ENCODE peak calls at places on chromosomes 1 and 21, in five cellular contexts. A is breast epithelium, G is uterus, Y is heart right ventricle, R is body of pancreas. B is an unnamed sample.

GRCh38 chr1:11796036-11796828 is 9.5 kb downstream of the MTHFR start:
- DNase-seq in A (no peak), G (no peak), Y (peak; percentile 73), R (no peak), B (no peak)

GRCh38 chr1:111191496-111191895 is 8.9 kb downstream of the DENND2D start:
- DNase-seq in A (no peak), G (no peak), Y (no peak), R (no peak), B (no peak)

GRCh38 chr1:72170246-72170645 is 112.1 kb downstream of the NEGR1 start:
- DNase-seq in A (no peak), G (no peak), Y (no peak), R (no peak), B (no peak)

GRCh38 chr1:232968965-232969364 is 18.6 kb downstream of the NTPCR start:
- DNase-seq in A (peak; percentile 75), G (no peak), Y (peak; percentile 46), R (peak; percentile 66), B (peak; percentile 27)

GRCh38 chr1:174788981-174789380 is 210.8 kb upstream of the CACYBP start:
- DNase-seq in A (no peak), G (no peak), Y (no peak), R (no peak), B (no peak)

GRCh38 chr1:37257646-37258045 is 216.7 kb upstream of the ZC3H12A start:
- DNase-seq in A (no peak), G (no peak), Y (no peak), R (no peak), B (no peak)

GRCh38 chr1:215631489-215631888 is 64.4 kb downstream of the KCTD3 start:
- DNase-seq in A (peak; percentile 31), G (no peak), Y (no peak), R (peak; percentile 39), B (no peak)

GRCh38 chr1:218803351-218803997 is 370.2 kb upstream of the LYPLAL1 start:
- DNase-seq in A (no peak), G (no peak), Y (no peak), R (no peak), B (no peak)

GRCh38 chr1:204437796-204438570 is 26.4 kb upstream of the PPP1R15B start:
- DNase-seq in A (no peak), G (no peak), Y (no peak), R (no peak), B (no peak)

GRCh38 chr1:1124508-1124785 is 8.6 kb upstream of the C1orf159 start:
- DNase-seq in A (no peak), G (no peak), Y (no peak), R (no peak), B (no peak)

GRCh38 chr21:33939224-33939623 is 23.6 kb upstream of the ATP5PO start:
- DNase-seq in A (no peak), G (no peak), Y (no peak), R (no peak), B (no peak)

GRCh38 chr1:119139393-119139792 is 1.1 kb downstream of the WARS2 start:
- DNase-seq in A (no peak), G (no peak), Y (no peak), R (no peak), B (peak; percentile 40)

GRCh38 chr1:10549919-10550656 is 75.3 kb downstream of the PEX14 start:
- DNase-seq in A (no peak), G (no peak), Y (no peak), R (no peak), B (no peak)

GRCh38 chr21:45379901-45380330 is 25.0 kb upstream of the COL18A1 start:
- DNase-seq in A (no peak), G (no peak), Y (no peak), R (no peak), B (no peak)

GRCh38 chr1:29685387-29685786 is 449.1 kb downstream of the PTPRU start:
- DNase-seq in A (no peak), G (no peak), Y (no peak), R (no peak), B (no peak)

GRCh38 chr1:232382671-232383070 is 247.3 kb downstream of the SIPA1L2 start:
- DNase-seq in A (no peak), G (no peak), Y (no peak), R (no peak), B (no peak)

GRCh38 chr21:46038871-46039397 is 57.4 kb downstream of the COL6A1 start:
- DNase-seq in A (peak; percentile 61), G (peak; percentile 78), Y (peak; percentile 81), R (peak; percentile 41), B (no peak)

GRCh38 chr1:31013187-31013864 is 52.2 kb downstream of the PUM1 start:
- DNase-seq in A (no peak), G (no peak), Y (no peak), R (no peak), B (no peak)

GRCh38 chr21:31107151-31107785 is 69.0 kb upstream of the KRTAP19-8 start:
- DNase-seq in A (no peak), G (no peak), Y (no peak), R (no peak), B (no peak)

GRCh38 chr1:228174482-228175315 is 9.1 kb downstream of the IBA57 start:
- DNase-seq in A (no peak), G (no peak), Y (no peak), R (no peak), B (no peak)

GRCh38 chr1:118160825-118161224 is 24.2 kb downstream of the SPAG17 start:
- DNase-seq in A (no peak), G (no peak), Y (no peak), R (no peak), B (no peak)

GRCh38 chr1:82398357-82398756 is 597.6 kb downstream of the ADGRL2 start:
- DNase-seq in A (no peak), G (no peak), Y (no peak), R (no peak), B (no peak)

GRCh38 chr1:3762151-3762872 is 10.1 kb downstream of the CCDC27 start:
- DNase-seq in A (no peak), G (no peak), Y (no peak), R (no peak), B (no peak)

GRCh38 chr1:55427576-55427975 is 212.4 kb upstream of the USP24 start:
- DNase-seq in A (no peak), G (no peak), Y (no peak), R (no peak), B (no peak)

GRCh38 chr21:45110873-45111624 is 36.7 kb downstream of the ADARB1 start:
- DNase-seq in A (no peak), G (no peak), Y (no peak), R (no peak), B (no peak)

GRCh38 chr1:205091043-205091740 is 6.9 kb upstream of the TMEM81 start:
- DNase-seq in A (no peak), G (no peak), Y (no peak), R (no peak), B (no peak)

GRCh38 chr1:117783586-117784396 is 145.6 kb downstream of the GDAP2 start:
- DNase-seq in A (no peak), G (no peak), Y (no peak), R (no peak), B (no peak)

GRCh38 chr1:177928194-177928593 is 41.7 kb downstream of the SEC16B start:
- DNase-seq in A (no peak), G (no peak), Y (no peak), R (no peak), B (no peak)

DNA sequence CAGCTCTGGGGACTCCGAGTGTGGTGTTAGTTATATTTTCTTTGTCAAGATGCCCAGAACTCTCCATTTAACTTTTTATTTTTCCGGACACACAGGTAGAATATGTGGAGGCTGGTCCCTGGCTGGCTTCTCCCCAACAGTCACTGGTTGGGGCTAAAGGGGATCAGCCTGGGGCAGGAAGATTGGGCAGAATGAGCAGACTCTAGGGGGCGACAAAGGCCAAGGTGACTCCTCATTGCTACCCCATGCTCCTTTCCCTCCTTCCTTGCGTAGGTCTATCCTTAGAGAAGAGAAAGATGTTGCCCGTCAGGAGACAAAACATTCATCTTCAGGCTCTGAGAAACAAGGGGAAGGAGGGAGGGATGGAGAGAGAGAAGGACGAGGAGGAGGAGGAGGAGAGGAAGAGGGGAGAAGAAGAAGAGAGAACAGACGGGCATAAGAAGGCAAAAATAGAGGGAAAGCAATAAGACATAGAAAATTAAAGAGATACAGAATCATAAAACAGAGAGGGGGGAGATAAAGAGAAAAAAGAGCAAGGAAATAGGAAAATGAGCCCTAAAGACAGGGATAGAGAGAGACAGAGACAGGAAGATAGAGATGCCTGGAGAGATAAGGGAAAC is 89.9 kb downstream of the FOXD2 start:
- DNase-seq in A (no peak), G (no peak), Y (no peak), R (peak; percentile 34), B (peak; percentile 31)
- TF ChIP-seq CTCF in A (no peak), G (no peak), Y (peak; percentile 41), R (peak; percentile 38), B (no peak)

GRCh38 chr1:93082313-93082712 is 3.2 kb downstream of the MTF2 start:
- DNase-seq in A (no peak), G (no peak), Y (no peak), R (no peak), B (no peak)

GRCh38 chr1:93078935-93079654 is at the start of gene MTF2:
- DNase-seq in A (peak; percentile 90), G (peak; percentile 94), Y (peak; percentile 96), R (peak; percentile 96), B (peak; percentile 96)

GRCh38 chr1:93081716-93082115 is 2.6 kb downstream of the MTF2 start:
- DNase-seq in A (no peak), G (no peak), Y (no peak), R (no peak), B (no peak)

GRCh38 chr1:93079685-93080141 is 630 bp downstream of the MTF2 start:
- DNase-seq in A (no peak), G (peak; percentile 23), Y (peak; percentile 33), R (no peak), B (peak; percentile 61)

DNA sequence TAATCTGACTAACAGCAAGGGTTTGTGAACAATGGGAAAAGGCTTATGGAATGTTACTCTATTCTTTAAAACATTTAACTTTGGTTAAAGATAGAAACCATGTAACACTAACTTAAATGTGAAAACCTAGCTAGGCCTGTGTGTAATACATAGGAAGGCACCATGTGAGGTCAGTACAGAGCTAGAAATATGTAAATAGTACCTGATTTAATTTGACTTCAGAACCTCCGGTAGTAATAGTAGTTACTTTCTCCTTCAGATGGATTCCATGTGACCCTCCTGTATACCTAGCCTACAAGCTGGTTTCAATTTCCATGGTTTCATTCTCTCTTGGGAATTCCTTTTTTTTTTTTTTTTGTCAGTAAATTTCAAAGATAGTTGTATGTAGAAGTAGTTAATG is 1.3 kb downstream of the MTF2 start:
- DNase-seq in A (no peak), G (no peak), Y (no peak), R (no peak), B (peak; percentile 17)
- TF ChIP-seq CTCF in A (no peak), G (peak; percentile 13), Y (peak; percentile 64), R (peak; percentile 23), B (peak; percentile 83)

GRCh38 chr1:235507623-235508022 is 3.4 kb upstream of the B3GALNT2 start:
- DNase-seq in A (no peak), G (no peak), Y (no peak), R (no peak), B (no peak)
- TF ChIP-seq CTCF in A (no peak), G (no peak), Y (no peak), R (no peak), B (no peak)

DNA sequence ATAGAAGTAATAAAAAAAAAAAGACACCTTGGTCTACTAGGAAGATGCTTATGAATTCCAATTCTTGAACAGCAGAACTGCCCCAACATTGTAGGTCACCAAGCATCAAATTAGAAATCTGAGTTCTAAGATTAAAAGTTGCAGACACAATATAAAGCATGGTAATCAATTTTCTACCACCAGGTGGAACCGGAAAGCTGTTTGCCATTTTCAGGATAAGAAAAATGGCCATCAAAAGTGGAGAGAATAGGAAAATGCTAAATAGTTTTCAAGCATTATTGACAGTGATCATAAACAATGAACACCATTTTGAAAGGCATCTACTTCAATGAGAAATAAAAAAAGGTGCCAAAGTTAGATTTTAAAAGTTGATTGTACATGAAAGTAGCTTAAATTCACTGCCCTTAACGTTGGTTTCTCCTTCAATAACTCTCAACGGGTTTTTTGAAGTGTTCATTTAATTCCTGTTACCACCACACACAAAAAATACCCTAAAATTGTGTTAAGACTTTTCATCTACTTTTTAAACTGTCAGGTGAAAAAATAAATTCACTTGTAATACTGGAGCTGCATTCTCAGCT is 252.9 kb downstream of the KCNT2 start:
- DNase-seq in A (no peak), G (no peak), Y (no peak), R (no peak), B (no peak)
- TF ChIP-seq CTCF in A (no peak), G (peak; percentile 41), Y (peak; percentile 48), R (peak; percentile 34), B (no peak)

B was measured in activated CD8-positive, alpha-beta T cell treated with anti-CD3 and anti-CD28 coated beads for 36 hours.